ENCODE peak calls at places on chromosome 20, in six cellular contexts. One of them, this sample, is unnamed. For H3K27me3 and H3K4me1, the result is how much of the 10 kb centered on the place peaks cover.

GRCh38 chr20:38167466-38167850 is 2.4 kb upstream of the TGM2 start:
- DNase-seq in ovary: no peak
- DNase-seq in aorta: no peak
- DNase-seq in CD4-positive, CD25-positive, alpha-beta regulatory T cell: no peak
- DNase-seq in upper lobe of right lung: peak
- DNase-seq in fibroblast of lung: no peak
- DNase-seq in this sample: no peak

GRCh38 chr20:43824699-43825402 is 89.8 kb upstream of the TOX2 start:
- DNase-seq in upper lobe of right lung: peak
- DNase-seq in ovary: no peak
- DNase-seq in CD4-positive, CD25-positive, alpha-beta regulatory T cell: no peak
- DNase-seq in fibroblast of lung: peak
- DNase-seq in aorta: no peak
- DNase-seq in this sample: no peak

GRCh38 chr20:49832632-49833327 is 20.2 kb downstream of the SLC9A8 start:
- DNase-seq in ovary: no peak
- DNase-seq in upper lobe of right lung: no peak
- DNase-seq in CD4-positive, CD25-positive, alpha-beta regulatory T cell: no peak
- DNase-seq in aorta: no peak
- DNase-seq in fibroblast of lung: no peak
- DNase-seq in this sample: no peak

GRCh38 chr20:14203657-14204056 is 133.8 kb downstream of the FLRT3 start:
- DNase-seq in aorta: no peak
- DNase-seq in fibroblast of lung: no peak
- DNase-seq in CD4-positive, CD25-positive, alpha-beta regulatory T cell: no peak
- DNase-seq in upper lobe of right lung: no peak
- DNase-seq in ovary: no peak
- DNase-seq in this sample: no peak

GRCh38 chr20:6140947-6141346 is 18.1 kb upstream of the FERMT1 start:
- DNase-seq in ovary: no peak
- DNase-seq in upper lobe of right lung: no peak
- DNase-seq in fibroblast of lung: no peak
- DNase-seq in aorta: no peak
- DNase-seq in CD4-positive, CD25-positive, alpha-beta regulatory T cell: no peak
- DNase-seq in this sample: no peak

GRCh38 chr20:23881371-23881770 is 1.8 kb upstream of the CST5 start:
- DNase-seq in ovary: no peak
- DNase-seq in CD4-positive, CD25-positive, alpha-beta regulatory T cell: no peak
- DNase-seq in fibroblast of lung: no peak
- DNase-seq in upper lobe of right lung: no peak
- DNase-seq in aorta: no peak
- DNase-seq in this sample: no peak

GRCh38 chr20:58463231-58463630 is 52.0 kb downstream of the APCDD1L start:
- DNase-seq in CD4-positive, CD25-positive, alpha-beta regulatory T cell: no peak
- DNase-seq in aorta: no peak
- DNase-seq in fibroblast of lung: no peak
- DNase-seq in upper lobe of right lung: no peak
- DNase-seq in ovary: no peak
- DNase-seq in this sample: no peak

GRCh38 chr20:59013959-59014608 is 5.1 kb upstream of the TUBB1 start:
- DNase-seq in fibroblast of lung: peak
- DNase-seq in upper lobe of right lung: no peak
- DNase-seq in ovary: no peak
- DNase-seq in CD4-positive, CD25-positive, alpha-beta regulatory T cell: no peak
- DNase-seq in aorta: peak
- DNase-seq in this sample: peak

GRCh38 chr20:44027686-44028340 is 113.2 kb downstream of the TOX2 start:
- DNase-seq in CD4-positive, CD25-positive, alpha-beta regulatory T cell: no peak
- DNase-seq in ovary: no peak
- DNase-seq in upper lobe of right lung: peak
- DNase-seq in aorta: no peak
- DNase-seq in fibroblast of lung: no peak
- DNase-seq in this sample: peak

GRCh38 chr20:54148947-54149764 is 24.6 kb downstream of the CYP24A1 start:
- DNase-seq in CD4-positive, CD25-positive, alpha-beta regulatory T cell: no peak
- DNase-seq in ovary: no peak
- DNase-seq in upper lobe of right lung: no peak
- DNase-seq in fibroblast of lung: no peak
- DNase-seq in aorta: no peak
- DNase-seq in this sample: no peak

GRCh38 chr20:25236450-25237304 is 11.2 kb upstream of the PYGB start:
- DNase-seq in upper lobe of right lung: no peak
- DNase-seq in aorta: no peak
- DNase-seq in fibroblast of lung: no peak
- DNase-seq in CD4-positive, CD25-positive, alpha-beta regulatory T cell: no peak
- DNase-seq in ovary: no peak
- DNase-seq in this sample: no peak

GRCh38 chr20:58682656-58683055 is 9.9 kb upstream of the NPEPL1 start:
- DNase-seq in upper lobe of right lung: no peak
- DNase-seq in aorta: no peak
- DNase-seq in ovary: no peak
- DNase-seq in CD4-positive, CD25-positive, alpha-beta regulatory T cell: no peak
- DNase-seq in fibroblast of lung: peak
- DNase-seq in this sample: no peak

GRCh38 chr20:48826064-48826463 is 1.7 kb downstream of the PREX1 start:
- DNase-seq in CD4-positive, CD25-positive, alpha-beta regulatory T cell: no peak
- DNase-seq in fibroblast of lung: no peak
- DNase-seq in upper lobe of right lung: no peak
- DNase-seq in aorta: no peak
- DNase-seq in ovary: no peak
- DNase-seq in this sample: no peak

GRCh38 chr20:44734938-44735337 is 10.7 kb upstream of the KCNK15 start:
- DNase-seq in fibroblast of lung: peak
- DNase-seq in ovary: no peak
- DNase-seq in aorta: no peak
- DNase-seq in upper lobe of right lung: no peak
- DNase-seq in CD4-positive, CD25-positive, alpha-beta regulatory T cell: no peak
- DNase-seq in this sample: no peak

GRCh38 chr20:37999526-38000263 is 33.6 kb downstream of the TTI1 start:
- DNase-seq in upper lobe of right lung: no peak
- DNase-seq in fibroblast of lung: peak
- DNase-seq in ovary: no peak
- DNase-seq in aorta: no peak
- DNase-seq in CD4-positive, CD25-positive, alpha-beta regulatory T cell: no peak
- DNase-seq in this sample: no peak

GRCh38 chr20:50129662-50130345 is 16.9 kb upstream of the UBE2V1 start:
- DNase-seq in upper lobe of right lung: no peak
- DNase-seq in CD4-positive, CD25-positive, alpha-beta regulatory T cell: no peak
- DNase-seq in aorta: peak
- DNase-seq in ovary: no peak
- DNase-seq in fibroblast of lung: no peak
- DNase-seq in this sample: no peak

GRCh38 chr20:63295846-63296245 is 2.9 kb downstream of the COL20A1 start:
- DNase-seq in CD4-positive, CD25-positive, alpha-beta regulatory T cell: no peak
- DNase-seq in ovary: no peak
- DNase-seq in upper lobe of right lung: no peak
- DNase-seq in aorta: no peak
- DNase-seq in fibroblast of lung: no peak
- DNase-seq in this sample: no peak

GRCh38 chr20:63297371-63297781 is 4.4 kb downstream of the COL20A1 start:
- DNase-seq in CD4-positive, CD25-positive, alpha-beta regulatory T cell: no peak
- DNase-seq in fibroblast of lung: no peak
- DNase-seq in ovary: no peak
- DNase-seq in upper lobe of right lung: no peak
- DNase-seq in aorta: no peak
- DNase-seq in this sample: no peak

GRCh38 chr20:63296411-63297299 is 3.7 kb downstream of the COL20A1 start:
- DNase-seq in ovary: no peak
- DNase-seq in aorta: no peak
- DNase-seq in fibroblast of lung: no peak
- DNase-seq in CD4-positive, CD25-positive, alpha-beta regulatory T cell: no peak
- DNase-seq in upper lobe of right lung: no peak
- DNase-seq in this sample: no peak

GRCh38 chr20:63298731-63299312 is 5.8 kb downstream of the COL20A1 start:
- DNase-seq in upper lobe of right lung: no peak
- DNase-seq in fibroblast of lung: no peak
- DNase-seq in ovary: no peak
- DNase-seq in CD4-positive, CD25-positive, alpha-beta regulatory T cell: no peak
- DNase-seq in aorta: no peak
- DNase-seq in this sample: no peak

DNA sequence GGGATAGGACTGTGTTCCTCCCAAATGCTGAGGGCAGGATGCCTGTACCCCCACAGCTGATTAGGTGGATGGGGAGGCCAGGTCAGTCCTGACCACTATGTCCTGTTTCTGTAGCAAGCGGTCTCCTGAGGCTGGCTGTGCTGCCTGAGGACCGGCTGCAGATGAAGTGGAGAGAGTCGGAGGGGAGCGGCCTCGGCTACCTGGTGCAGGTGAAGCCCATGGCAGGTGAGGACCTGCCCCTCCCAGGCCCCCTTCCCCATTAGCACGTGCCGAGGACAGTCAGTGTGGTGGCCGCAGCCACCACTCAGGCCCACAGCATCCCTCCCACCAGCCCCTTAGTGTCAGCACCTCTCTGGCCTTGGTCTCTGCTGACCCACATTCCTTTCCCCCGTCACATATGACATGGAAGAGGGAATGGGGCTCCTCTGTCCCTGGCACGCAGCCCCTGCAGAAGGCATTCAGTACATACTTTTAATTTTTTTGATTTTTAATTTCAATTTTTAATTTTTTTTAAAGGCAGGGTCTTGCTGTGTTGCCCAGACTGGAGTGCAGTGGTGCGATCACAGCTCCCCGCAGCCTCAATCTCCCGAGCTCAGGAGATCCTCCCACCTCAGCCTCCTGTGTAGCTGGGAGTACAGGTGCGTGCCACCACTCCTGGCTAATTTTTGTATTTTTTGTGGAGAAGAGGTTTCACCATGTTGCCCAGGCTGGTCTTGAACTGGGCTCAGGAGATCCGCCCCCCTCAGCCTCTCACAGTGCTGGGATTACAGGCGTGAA is 5.0 kb downstream of the COL20A1 start:
- DNase-seq in CD4-positive, CD25-positive, alpha-beta regulatory T cell: no peak
- DNase-seq in fibroblast of lung: no peak
- DNase-seq in ovary: no peak
- DNase-seq in aorta: no peak
- DNase-seq in upper lobe of right lung: no peak
- DNase-seq in this sample: no peak
- H3K27me3 ChIP-seq in CD4-positive, CD25-positive, alpha-beta regulatory T cell: under half
- H3K27me3 ChIP-seq in fibroblast of lung: under half
- H3K27me3 ChIP-seq in ovary: under half
- H3K27me3 ChIP-seq in aorta: under half
- H3K27me3 ChIP-seq in upper lobe of right lung: half or more
- H3K27me3 ChIP-seq in this sample: under half

GRCh38 chr20:17633221-17633849 is 48.7 kb downstream of the RRBP1 start:
- DNase-seq in CD4-positive, CD25-positive, alpha-beta regulatory T cell: no peak
- DNase-seq in upper lobe of right lung: no peak
- DNase-seq in fibroblast of lung: no peak
- DNase-seq in aorta: peak
- DNase-seq in ovary: no peak
- DNase-seq in this sample: no peak

GRCh38 chr20:17630151-17630805 is 51.8 kb downstream of the RRBP1 start:
- DNase-seq in upper lobe of right lung: no peak
- DNase-seq in ovary: no peak
- DNase-seq in fibroblast of lung: no peak
- DNase-seq in aorta: peak
- DNase-seq in CD4-positive, CD25-positive, alpha-beta regulatory T cell: no peak
- DNase-seq in this sample: no peak

GRCh38 chr20:17630806-17631195 is 51.2 kb downstream of the RRBP1 start:
- DNase-seq in ovary: no peak
- DNase-seq in fibroblast of lung: no peak
- DNase-seq in aorta: peak
- DNase-seq in CD4-positive, CD25-positive, alpha-beta regulatory T cell: no peak
- DNase-seq in upper lobe of right lung: no peak
- DNase-seq in this sample: no peak

GRCh38 chr20:17629678-17630089 is 52.4 kb downstream of the RRBP1 start:
- DNase-seq in aorta: peak
- DNase-seq in upper lobe of right lung: no peak
- DNase-seq in fibroblast of lung: no peak
- DNase-seq in CD4-positive, CD25-positive, alpha-beta regulatory T cell: no peak
- DNase-seq in ovary: no peak
- DNase-seq in this sample: no peak

GRCh38 chr20:17631576-17632319 is 50.3 kb downstream of the RRBP1 start:
- DNase-seq in upper lobe of right lung: no peak
- DNase-seq in fibroblast of lung: no peak
- DNase-seq in CD4-positive, CD25-positive, alpha-beta regulatory T cell: no peak
- DNase-seq in aorta: no peak
- DNase-seq in ovary: no peak
- DNase-seq in this sample: no peak
- H3K4me1 ChIP-seq in upper lobe of right lung: under half
- H3K4me1 ChIP-seq in fibroblast of lung: under half
- H3K4me1 ChIP-seq in CD4-positive, CD25-positive, alpha-beta regulatory T cell: under half
- H3K4me1 ChIP-seq in aorta: under half
- H3K4me1 ChIP-seq in ovary: under half
- H3K4me1 ChIP-seq in this sample: under half

GRCh38 chr20:33501000-33501399 is 11.1 kb downstream of the CBFA2T2 start:
- DNase-seq in upper lobe of right lung: no peak
- DNase-seq in fibroblast of lung: no peak
- DNase-seq in ovary: no peak
- DNase-seq in aorta: no peak
- DNase-seq in CD4-positive, CD25-positive, alpha-beta regulatory T cell: no peak
- DNase-seq in this sample: no peak

GRCh38 chr20:33507461-33507860 is 17.6 kb downstream of the CBFA2T2 start:
- DNase-seq in CD4-positive, CD25-positive, alpha-beta regulatory T cell: no peak
- DNase-seq in aorta: no peak
- DNase-seq in upper lobe of right lung: no peak
- DNase-seq in fibroblast of lung: no peak
- DNase-seq in ovary: no peak
- DNase-seq in this sample: no peak

GRCh38 chr20:33506576-33506975 is 16.7 kb downstream of the CBFA2T2 start:
- DNase-seq in CD4-positive, CD25-positive, alpha-beta regulatory T cell: no peak
- DNase-seq in aorta: no peak
- DNase-seq in upper lobe of right lung: no peak
- DNase-seq in fibroblast of lung: no peak
- DNase-seq in ovary: no peak
- DNase-seq in this sample: no peak

GRCh38 chr20:33499347-33499746 is 9.5 kb downstream of the CBFA2T2 start:
- DNase-seq in ovary: no peak
- DNase-seq in fibroblast of lung: no peak
- DNase-seq in aorta: no peak
- DNase-seq in upper lobe of right lung: no peak
- DNase-seq in CD4-positive, CD25-positive, alpha-beta regulatory T cell: no peak
- DNase-seq in this sample: no peak

GRCh38 chr20:33503564-33503963 is 13.7 kb downstream of the CBFA2T2 start:
- DNase-seq in upper lobe of right lung: no peak
- DNase-seq in ovary: no peak
- DNase-seq in CD4-positive, CD25-positive, alpha-beta regulatory T cell: no peak
- DNase-seq in fibroblast of lung: no peak
- DNase-seq in aorta: no peak
- DNase-seq in this sample: no peak
- H3K27me3 ChIP-seq in upper lobe of right lung: under half
- H3K27me3 ChIP-seq in ovary: under half
- H3K27me3 ChIP-seq in CD4-positive, CD25-positive, alpha-beta regulatory T cell: under half
- H3K27me3 ChIP-seq in fibroblast of lung: under half
- H3K27me3 ChIP-seq in aorta: under half
- H3K27me3 ChIP-seq in this sample: under half

DNA sequence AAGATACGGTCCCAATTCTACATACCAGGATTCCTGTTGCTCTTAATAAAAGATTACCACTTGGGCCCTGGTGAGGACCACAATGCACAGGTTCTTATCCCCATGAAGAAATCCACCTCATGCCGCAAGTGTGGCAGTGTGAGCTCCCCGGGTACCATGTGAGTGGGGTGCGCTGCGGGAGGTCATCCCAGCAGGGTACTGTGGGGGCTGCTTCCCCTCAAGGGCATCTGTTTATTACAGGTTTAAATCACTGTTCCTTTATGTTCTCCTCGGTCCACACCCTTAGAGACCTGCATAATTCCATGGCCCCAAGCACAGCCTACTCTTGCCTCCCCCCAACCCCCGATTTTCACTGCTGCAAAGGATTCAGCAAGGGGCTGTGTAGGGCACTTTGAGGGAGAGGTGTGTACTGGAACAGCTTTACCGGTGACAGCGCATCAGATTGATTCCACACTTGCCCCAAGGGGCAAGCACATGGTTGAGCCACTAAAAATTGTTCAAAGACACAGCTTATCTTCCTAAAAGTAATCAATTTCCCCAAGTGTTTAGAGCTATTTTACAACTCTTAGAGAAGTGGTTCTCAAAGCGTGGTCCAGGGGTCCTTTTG is 6.2 kb downstream of the DIDO1 start:
- DNase-seq in fibroblast of lung: no peak
- DNase-seq in ovary: no peak
- DNase-seq in CD4-positive, CD25-positive, alpha-beta regulatory T cell: no peak
- DNase-seq in aorta: no peak
- DNase-seq in upper lobe of right lung: no peak
- DNase-seq in this sample: no peak
- H3K4me1 ChIP-seq in fibroblast of lung: under half
- H3K4me1 ChIP-seq in ovary: under half
- H3K4me1 ChIP-seq in CD4-positive, CD25-positive, alpha-beta regulatory T cell: half or more
- H3K4me1 ChIP-seq in aorta: under half
- H3K4me1 ChIP-seq in upper lobe of right lung: half or more
- H3K4me1 ChIP-seq in this sample: half or more

This sample was measured in vagina.